ENCODE peak calls at places on chromosomes 13 and 19, in eight cellular contexts. One of them, this sample, is unnamed.

GRCh38 chr19:46604781-46605355 is 3.7 kb downstream of the CALM3 start:
- DNase-seq in EH: no peak
- DNase-seq in A673: no peak
- DNase-seq in EL: no peak
- DNase-seq in A549: no peak
- DNase-seq in T-helper 2 cell: no peak
- DNase-seq in activated naive CD8-positive, alpha-beta T cell treated with anti-CD3 and anti-CD28 coated beads, Interleukin-2, amount 50 U/mL, for 24 hours: no peak
- DNase-seq in Karpas-422: no peak
- DNase-seq in this sample: no peak

GRCh38 chr13:28466151-28466550 is 28.8 kb downstream of the FLT1 start:
- DNase-seq in A673: no peak
- DNase-seq in T-helper 2 cell: no peak
- DNase-seq in EL: no peak
- DNase-seq in EH: no peak
- DNase-seq in Karpas-422: no peak
- DNase-seq in activated naive CD8-positive, alpha-beta T cell treated with anti-CD3 and anti-CD28 coated beads, Interleukin-2, amount 50 U/mL, for 24 hours: no peak
- DNase-seq in A549: no peak
- DNase-seq in this sample: no peak

GRCh38 chr13:52414963-52415362 is 9.0 kb upstream of the THSD1 start:
- DNase-seq in A549: peak; percentile 4
- DNase-seq in activated naive CD8-positive, alpha-beta T cell treated with anti-CD3 and anti-CD28 coated beads, Interleukin-2, amount 50 U/mL, for 24 hours: no peak
- DNase-seq in EH: peak; percentile 68
- DNase-seq in T-helper 2 cell: no peak
- DNase-seq in Karpas-422: no peak
- DNase-seq in A673: no peak
- DNase-seq in EL: peak; percentile 72
- DNase-seq in this sample: peak; percentile 46

GRCh38 chr13:75841905-75842304 is 205.8 kb downstream of the LMO7 start:
- DNase-seq in A673: no peak
- DNase-seq in T-helper 2 cell: no peak
- DNase-seq in Karpas-422: no peak
- DNase-seq in EL: no peak
- DNase-seq in activated naive CD8-positive, alpha-beta T cell treated with anti-CD3 and anti-CD28 coated beads, Interleukin-2, amount 50 U/mL, for 24 hours: no peak
- DNase-seq in EH: no peak
- DNase-seq in A549: no peak
- DNase-seq in this sample: no peak

GRCh38 chr13:40181203-40181845 is 485.1 kb downstream of the FOXO1 start:
- DNase-seq in Karpas-422: no peak
- DNase-seq in T-helper 2 cell: no peak
- DNase-seq in activated naive CD8-positive, alpha-beta T cell treated with anti-CD3 and anti-CD28 coated beads, Interleukin-2, amount 50 U/mL, for 24 hours: no peak
- DNase-seq in A549: peak; percentile 42
- DNase-seq in EL: no peak
- DNase-seq in A673: no peak
- DNase-seq in EH: peak; percentile 39
- DNase-seq in this sample: no peak

GRCh38 chr19:10043286-10043927 is 30.1 kb downstream of the RDH8 start:
- DNase-seq in EL: peak; percentile 31
- DNase-seq in Karpas-422: no peak
- DNase-seq in EH: peak; percentile 6
- DNase-seq in activated naive CD8-positive, alpha-beta T cell treated with anti-CD3 and anti-CD28 coated beads, Interleukin-2, amount 50 U/mL, for 24 hours: no peak
- DNase-seq in A549: no peak
- DNase-seq in T-helper 2 cell: no peak
- DNase-seq in A673: peak; percentile 28
- DNase-seq in this sample: peak; percentile 60

GRCh38 chr19:2046046-2046907 is 4.8 kb downstream of the MKNK2 start:
- DNase-seq in EL: no peak
- DNase-seq in activated naive CD8-positive, alpha-beta T cell treated with anti-CD3 and anti-CD28 coated beads, Interleukin-2, amount 50 U/mL, for 24 hours: no peak
- DNase-seq in EH: no peak
- DNase-seq in A549: no peak
- DNase-seq in Karpas-422: peak; percentile 60
- DNase-seq in A673: no peak
- DNase-seq in T-helper 2 cell: no peak
- DNase-seq in this sample: no peak

GRCh38 chr13:34044660-34045080 is 226.7 kb downstream of the RFC3 start:
- DNase-seq in activated naive CD8-positive, alpha-beta T cell treated with anti-CD3 and anti-CD28 coated beads, Interleukin-2, amount 50 U/mL, for 24 hours: no peak
- DNase-seq in EH: peak; percentile 90
- DNase-seq in T-helper 2 cell: no peak
- DNase-seq in EL: peak; percentile 90
- DNase-seq in A673: no peak
- DNase-seq in Karpas-422: no peak
- DNase-seq in A549: peak; percentile 75
- DNase-seq in this sample: peak; percentile 90

GRCh38 chr19:44212250-44212864 is at the start of gene ZNF227:
- DNase-seq in T-helper 2 cell: peak; percentile 72
- DNase-seq in Karpas-422: peak; percentile 93
- DNase-seq in EH: peak; percentile 97
- DNase-seq in A549: peak; percentile 98
- DNase-seq in activated naive CD8-positive, alpha-beta T cell treated with anti-CD3 and anti-CD28 coated beads, Interleukin-2, amount 50 U/mL, for 24 hours: peak; percentile 80
- DNase-seq in A673: peak; percentile 95
- DNase-seq in EL: peak; percentile 97
- DNase-seq in this sample: peak; percentile 96

GRCh38 chr13:21297452-21297851 is 121.0 kb downstream of the MRPL57 start:
- DNase-seq in EL: peak; percentile 28
- DNase-seq in activated naive CD8-positive, alpha-beta T cell treated with anti-CD3 and anti-CD28 coated beads, Interleukin-2, amount 50 U/mL, for 24 hours: no peak
- DNase-seq in Karpas-422: peak; percentile 60
- DNase-seq in A549: no peak
- DNase-seq in EH: peak; percentile 40
- DNase-seq in A673: peak; percentile 53
- DNase-seq in T-helper 2 cell: no peak
- DNase-seq in this sample: peak; percentile 36

GRCh38 chr19:4101496-4101770 is 22.5 kb downstream of the MAP2K2 start:
- DNase-seq in EH: no peak
- DNase-seq in A549: no peak
- DNase-seq in A673: no peak
- DNase-seq in activated naive CD8-positive, alpha-beta T cell treated with anti-CD3 and anti-CD28 coated beads, Interleukin-2, amount 50 U/mL, for 24 hours: no peak
- DNase-seq in EL: no peak
- DNase-seq in T-helper 2 cell: no peak
- DNase-seq in Karpas-422: no peak
- DNase-seq in this sample: no peak

GRCh38 chr13:40344270-40345148 is 321.9 kb downstream of the FOXO1 start:
- DNase-seq in A549: peak; percentile 3
- DNase-seq in EL: no peak
- DNase-seq in activated naive CD8-positive, alpha-beta T cell treated with anti-CD3 and anti-CD28 coated beads, Interleukin-2, amount 50 U/mL, for 24 hours: no peak
- DNase-seq in A673: no peak
- DNase-seq in T-helper 2 cell: no peak
- DNase-seq in Karpas-422: peak; percentile 41
- DNase-seq in EH: peak; percentile 14
- DNase-seq in this sample: no peak

GRCh38 chr13:74316531-74316930 is 182.3 kb upstream of the KLF12 start:
- DNase-seq in Karpas-422: no peak
- DNase-seq in EH: no peak
- DNase-seq in EL: no peak
- DNase-seq in A673: no peak
- DNase-seq in T-helper 2 cell: no peak
- DNase-seq in A549: no peak
- DNase-seq in activated naive CD8-positive, alpha-beta T cell treated with anti-CD3 and anti-CD28 coated beads, Interleukin-2, amount 50 U/mL, for 24 hours: no peak
- DNase-seq in this sample: peak; percentile 3

GRCh38 chr19:17749912-17750317 is 1.4 kb upstream of the FCHO1 start:
- DNase-seq in A549: peak; percentile 24
- DNase-seq in Karpas-422: no peak
- DNase-seq in EL: no peak
- DNase-seq in activated naive CD8-positive, alpha-beta T cell treated with anti-CD3 and anti-CD28 coated beads, Interleukin-2, amount 50 U/mL, for 24 hours: peak; percentile 34
- DNase-seq in A673: no peak
- DNase-seq in T-helper 2 cell: no peak
- DNase-seq in EH: no peak
- DNase-seq in this sample: no peak

GRCh38 chr13:100234006-100234405 is 145.1 kb downstream of the PCCA start:
- DNase-seq in activated naive CD8-positive, alpha-beta T cell treated with anti-CD3 and anti-CD28 coated beads, Interleukin-2, amount 50 U/mL, for 24 hours: no peak
- DNase-seq in A549: no peak
- DNase-seq in T-helper 2 cell: no peak
- DNase-seq in EL: no peak
- DNase-seq in Karpas-422: no peak
- DNase-seq in A673: peak; percentile 93
- DNase-seq in EH: no peak
- DNase-seq in this sample: no peak

GRCh38 chr13:94228781-94229180 is 250.7 kb downstream of the DCT start:
- DNase-seq in A673: no peak
- DNase-seq in A549: no peak
- DNase-seq in activated naive CD8-positive, alpha-beta T cell treated with anti-CD3 and anti-CD28 coated beads, Interleukin-2, amount 50 U/mL, for 24 hours: no peak
- DNase-seq in EH: peak; percentile 51
- DNase-seq in T-helper 2 cell: no peak
- DNase-seq in Karpas-422: peak; percentile 17
- DNase-seq in EL: no peak
- DNase-seq in this sample: no peak

GRCh38 chr13:30892966-30893365 is 13.1 kb upstream of the MEDAG start:
- DNase-seq in activated naive CD8-positive, alpha-beta T cell treated with anti-CD3 and anti-CD28 coated beads, Interleukin-2, amount 50 U/mL, for 24 hours: peak; percentile 30
- DNase-seq in Karpas-422: peak; percentile 78
- DNase-seq in EL: peak; percentile 31
- DNase-seq in A673: peak; percentile 53
- DNase-seq in EH: peak; percentile 43
- DNase-seq in A549: peak; percentile 53
- DNase-seq in T-helper 2 cell: no peak
- DNase-seq in this sample: peak; percentile 49

GRCh38 chr19:15715642-15716041 is 12.2 kb upstream of the OR10H2 start:
- DNase-seq in Karpas-422: no peak
- DNase-seq in EL: no peak
- DNase-seq in EH: no peak
- DNase-seq in A673: no peak
- DNase-seq in A549: no peak
- DNase-seq in T-helper 2 cell: no peak
- DNase-seq in activated naive CD8-positive, alpha-beta T cell treated with anti-CD3 and anti-CD28 coated beads, Interleukin-2, amount 50 U/mL, for 24 hours: no peak
- DNase-seq in this sample: no peak

GRCh38 chr13:114321256-114321655 is 7.0 kb downstream of the CHAMP1 start:
- DNase-seq in A673: no peak
- DNase-seq in A549: no peak
- DNase-seq in activated naive CD8-positive, alpha-beta T cell treated with anti-CD3 and anti-CD28 coated beads, Interleukin-2, amount 50 U/mL, for 24 hours: no peak
- DNase-seq in Karpas-422: no peak
- DNase-seq in EH: no peak
- DNase-seq in EL: no peak
- DNase-seq in T-helper 2 cell: no peak
- DNase-seq in this sample: no peak

GRCh38 chr19:35712910-35713845 is 4.6 kb upstream of the KMT2B start:
- DNase-seq in EH: no peak
- DNase-seq in A549: no peak
- DNase-seq in activated naive CD8-positive, alpha-beta T cell treated with anti-CD3 and anti-CD28 coated beads, Interleukin-2, amount 50 U/mL, for 24 hours: peak; percentile 86
- DNase-seq in Karpas-422: peak; percentile 55
- DNase-seq in T-helper 2 cell: peak; percentile 54
- DNase-seq in EL: no peak
- DNase-seq in A673: no peak
- DNase-seq in this sample: no peak

GRCh38 chr13:98656223-98656622 is 79.3 kb upstream of the STK24 start:
- DNase-seq in A673: no peak
- DNase-seq in EL: no peak
- DNase-seq in A549: no peak
- DNase-seq in activated naive CD8-positive, alpha-beta T cell treated with anti-CD3 and anti-CD28 coated beads, Interleukin-2, amount 50 U/mL, for 24 hours: no peak
- DNase-seq in Karpas-422: no peak
- DNase-seq in EH: no peak
- DNase-seq in T-helper 2 cell: no peak
- DNase-seq in this sample: no peak

GRCh38 chr13:113162783-113163685 is 4.6 kb downstream of the PROZ start:
- DNase-seq in Karpas-422: peak; percentile 56
- DNase-seq in EH: no peak
- DNase-seq in A549: no peak
- DNase-seq in T-helper 2 cell: no peak
- DNase-seq in A673: no peak
- DNase-seq in EL: no peak
- DNase-seq in activated naive CD8-positive, alpha-beta T cell treated with anti-CD3 and anti-CD28 coated beads, Interleukin-2, amount 50 U/mL, for 24 hours: no peak
- DNase-seq in this sample: no peak

GRCh38 chr13:58852076-58852475 is 1220.5 kb downstream of the PCDH17 start:
- DNase-seq in T-helper 2 cell: no peak
- DNase-seq in A673: no peak
- DNase-seq in EH: no peak
- DNase-seq in EL: no peak
- DNase-seq in activated naive CD8-positive, alpha-beta T cell treated with anti-CD3 and anti-CD28 coated beads, Interleukin-2, amount 50 U/mL, for 24 hours: no peak
- DNase-seq in Karpas-422: no peak
- DNase-seq in A549: no peak
- DNase-seq in this sample: no peak

GRCh38 chr13:48808689-48809088 is 155.0 kb downstream of the CYSLTR2 start:
- DNase-seq in A673: no peak
- DNase-seq in A549: no peak
- DNase-seq in EH: peak; percentile 70
- DNase-seq in activated naive CD8-positive, alpha-beta T cell treated with anti-CD3 and anti-CD28 coated beads, Interleukin-2, amount 50 U/mL, for 24 hours: no peak
- DNase-seq in Karpas-422: no peak
- DNase-seq in EL: peak; percentile 69
- DNase-seq in T-helper 2 cell: no peak
- DNase-seq in this sample: peak; percentile 71

GRCh38 chr13:110414283-110414682 is 107.2 kb downstream of the COL4A2 start:
- DNase-seq in Karpas-422: no peak
- DNase-seq in A549: no peak
- DNase-seq in T-helper 2 cell: no peak
- DNase-seq in activated naive CD8-positive, alpha-beta T cell treated with anti-CD3 and anti-CD28 coated beads, Interleukin-2, amount 50 U/mL, for 24 hours: no peak
- DNase-seq in EL: no peak
- DNase-seq in EH: no peak
- DNase-seq in A673: no peak
- DNase-seq in this sample: no peak

This sample was measured in ELR.